ENCODE peak calls at places on chromosomes 7 and 10, in five cellular contexts. W is hepatocyte, O is suprapubic skin, F is left ventricle myocardium inferior, I is transverse colon. G is an unnamed sample. For H3K9me3, the result is how much of the 10 kb centered on the place peaks cover.

GRCh38 chr10:28940158-28940888 is 263.0 kb downstream of the BAMBI start:
- DNase-seq in O (no peak), I (no peak), W (no peak), F (no peak), G (no peak)

GRCh38 chr7:144854839-144855424 is 19.1 kb upstream of the TPK1 start:
- DNase-seq in I (no peak), W (peak), O (no peak), F (no peak), G (no peak)

GRCh38 chr7:18877874-18878273 is 239.6 kb downstream of the TWIST1 start:
- DNase-seq in F (no peak), O (no peak), W (no peak), I (no peak), G (no peak)

GRCh38 chr10:100020161-100020882 is 10.6 kb upstream of the DNMBP start:
- DNase-seq in O (no peak), F (no peak), W (no peak), I (no peak), G (no peak)

GRCh38 chr10:96168546-96168945 is 38.4 kb downstream of the ZNF518A start:
- DNase-seq in I (no peak), F (no peak), O (no peak), W (no peak), G (no peak)

GRCh38 chr7:127107601-127108007 is 145.1 kb downstream of the GRM8 start:
- DNase-seq in O (no peak), W (peak), I (peak), F (no peak), G (peak)

GRCh38 chr10:90787906-90788491 is 69.8 kb downstream of the HTR7 start:
- DNase-seq in I (peak), O (no peak), F (no peak), W (peak), G (no peak)

GRCh38 chr7:41428330-41428729 is 274.6 kb downstream of the INHBA start:
- DNase-seq in I (no peak), O (no peak), F (no peak), W (no peak), G (no peak)

GRCh38 chr10:78170026-78170475 is 136.4 kb downstream of the RPS24 start:
- DNase-seq in O (no peak), F (no peak), W (no peak), I (no peak), G (no peak)

GRCh38 chr7:135708041-135708440 is 19.9 kb downstream of the SLC13A4 start:
- DNase-seq in W (no peak), O (no peak), F (no peak), I (no peak), G (no peak)

GRCh38 chr7:45609180-45609579 is 35.0 kb downstream of the ADCY1 start:
- DNase-seq in I (no peak), O (no peak), W (no peak), F (no peak), G (no peak)
- H3K9me3 ChIP-seq in I (under half), O (under half), W (under half), F (under half), G (under half)

DNA sequence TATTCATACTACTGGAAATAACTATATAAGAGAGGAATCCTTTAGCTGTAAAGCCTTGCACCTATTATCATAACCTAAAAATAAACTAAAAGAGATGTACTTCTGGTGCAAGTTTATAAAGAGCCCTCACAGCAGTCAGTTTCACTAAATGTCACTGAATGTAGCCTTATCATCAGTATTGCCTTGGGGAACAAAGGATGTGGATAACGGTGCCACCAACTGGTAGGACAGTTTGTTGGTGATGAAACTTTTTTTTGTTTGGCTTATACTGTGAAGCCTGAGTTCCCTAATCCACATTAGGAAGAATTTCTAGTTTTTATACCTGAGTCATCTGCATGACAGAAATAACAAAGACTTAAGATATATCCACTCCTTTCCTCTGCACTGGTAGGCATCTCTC is 117.9 kb upstream of the COL1A2 start:
- DNase-seq in O (no peak), F (no peak), W (no peak), I (no peak), G (no peak)
- TF ChIP-seq CTCF in O (no peak), F (peak), W (peak), I (no peak), G (no peak)

GRCh38 chr7:1022801-1023465 is 21.4 kb upstream of the GPR146 start:
- DNase-seq in I (peak), W (no peak), F (no peak), O (no peak), G (no peak)

GRCh38 chr7:1021366-1021765 is 23.0 kb upstream of the GPR146 start:
- DNase-seq in W (no peak), F (no peak), O (no peak), I (no peak), G (no peak)

GRCh38 chr7:1021931-1022330 is 22.4 kb upstream of the GPR146 start:
- DNase-seq in F (no peak), W (no peak), I (no peak), O (no peak), G (no peak)

GRCh38 chr7:1020849-1021251 is 23.5 kb upstream of the GPR146 start:
- DNase-seq in F (no peak), O (no peak), I (no peak), W (no peak), G (no peak)

DNA sequence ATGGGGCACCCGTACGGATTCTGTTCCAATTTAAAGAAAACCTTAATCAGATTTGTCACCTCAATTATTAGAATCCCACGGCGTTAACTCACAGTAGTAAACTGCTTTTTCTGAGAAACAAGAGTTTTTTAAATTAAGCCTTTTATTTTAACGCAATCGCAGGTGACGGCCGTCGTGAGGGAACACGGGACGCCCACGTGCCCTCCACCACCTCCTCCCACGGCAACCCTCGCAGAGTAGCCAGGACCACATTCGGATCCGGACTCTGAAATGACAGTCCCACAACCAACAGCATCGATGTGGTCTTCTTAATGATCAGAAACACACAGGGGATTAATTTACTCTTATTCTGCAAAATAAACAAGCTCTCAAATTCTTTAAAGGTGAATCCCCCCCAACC is 22.0 kb upstream of the GPR146 start:
- DNase-seq in F (no peak), O (no peak), I (no peak), W (no peak), G (no peak)
- H3K9me3 ChIP-seq in F (under half), O (under half), I (under half), W (under half), G (under half)

GRCh38 chr10:49160814-49161213 is 27.0 kb upstream of the FAM170B start:
- DNase-seq in W (no peak), I (no peak), O (no peak), F (no peak), G (no peak)

GRCh38 chr10:49162063-49162462 is 26.1 kb downstream of the TMEM273 start:
- DNase-seq in I (no peak), F (no peak), W (no peak), O (no peak), G (no peak)

GRCh38 chr10:49162761-49163160 is 25.4 kb downstream of the TMEM273 start:
- DNase-seq in O (no peak), I (no peak), W (no peak), F (no peak), G (no peak)

GRCh38 chr10:49160110-49160509 is 26.3 kb upstream of the FAM170B start:
- DNase-seq in W (no peak), F (no peak), I (no peak), O (no peak), G (no peak)

GRCh38 chr10:49161411-49161997 is 26.7 kb downstream of the TMEM273 start:
- DNase-seq in O (no peak), F (no peak), I (no peak), W (peak), G (no peak)
- TF ChIP-seq CTCF in O (peak), F (peak), I (no peak), W (peak), G (no peak)

GRCh38 chr10:37813763-37814162 is 43.6 kb downstream of the ZNF248 start:
- DNase-seq in W (no peak), I (no peak), F (no peak), O (no peak), G (no peak)
- H3K9me3 ChIP-seq in W (under half), I (under half), F (half or more), O (half or more), G (under half)

GRCh38 chr10:34216348-34216908 is 598.7 kb downstream of the PARD3 start:
- DNase-seq in W (no peak), F (no peak), I (no peak), O (no peak), G (no peak)

GRCh38 chr10:34213805-34214197 is 601.3 kb downstream of the PARD3 start:
- DNase-seq in F (no peak), I (no peak), O (no peak), W (no peak), G (no peak)

GRCh38 chr10:34219860-34220518 is 595.1 kb downstream of the PARD3 start:
- DNase-seq in W (no peak), I (no peak), O (no peak), F (no peak), G (no peak)

GRCh38 chr10:34213193-34213804 is 601.8 kb downstream of the PARD3 start:
- DNase-seq in I (peak), W (peak), O (no peak), F (no peak), G (no peak)

DNA sequence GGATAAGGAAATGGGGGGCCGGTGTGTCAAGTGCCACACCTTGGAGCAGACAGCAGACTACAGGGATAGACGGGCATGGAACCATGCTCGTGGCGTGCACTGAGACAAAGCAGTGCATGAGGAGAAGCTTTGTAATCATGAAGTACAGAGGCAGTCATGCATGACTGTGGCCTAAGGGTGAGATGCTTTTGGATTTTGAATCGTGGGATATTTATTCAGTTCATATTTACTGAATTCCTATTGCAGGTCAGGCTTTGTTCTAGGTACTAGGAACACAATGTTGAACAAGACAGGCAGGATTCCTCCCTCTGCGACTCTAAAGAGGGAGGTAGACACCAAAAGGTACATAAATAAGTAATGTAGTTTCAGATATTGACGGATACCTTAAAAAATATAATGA is 597.6 kb downstream of the PARD3 start:
- DNase-seq in I (no peak), F (no peak), O (no peak), W (no peak), G (no peak)
- TF ChIP-seq CTCF in I (no peak), F (no peak), O (no peak), W (no peak), G (no peak)

GRCh38 chr7:149293946-149294640 is 32.1 kb downstream of the ZNF783 start:
- DNase-seq in O (no peak), I (no peak), W (no peak), F (no peak), G (no peak)

GRCh38 chr7:149296368-149296767 is 34.4 kb downstream of the ZNF783 start:
- DNase-seq in F (no peak), O (no peak), I (no peak), W (no peak), G (no peak)

GRCh38 chr7:149295481-149295850 is 33.5 kb downstream of the ZNF783 start:
- DNase-seq in I (no peak), W (no peak), F (no peak), O (no peak), G (no peak)

GRCh38 chr7:149293338-149293737 is 31.3 kb downstream of the ZNF783 start:
- DNase-seq in F (no peak), O (no peak), I (no peak), W (no peak), G (no peak)

DNA sequence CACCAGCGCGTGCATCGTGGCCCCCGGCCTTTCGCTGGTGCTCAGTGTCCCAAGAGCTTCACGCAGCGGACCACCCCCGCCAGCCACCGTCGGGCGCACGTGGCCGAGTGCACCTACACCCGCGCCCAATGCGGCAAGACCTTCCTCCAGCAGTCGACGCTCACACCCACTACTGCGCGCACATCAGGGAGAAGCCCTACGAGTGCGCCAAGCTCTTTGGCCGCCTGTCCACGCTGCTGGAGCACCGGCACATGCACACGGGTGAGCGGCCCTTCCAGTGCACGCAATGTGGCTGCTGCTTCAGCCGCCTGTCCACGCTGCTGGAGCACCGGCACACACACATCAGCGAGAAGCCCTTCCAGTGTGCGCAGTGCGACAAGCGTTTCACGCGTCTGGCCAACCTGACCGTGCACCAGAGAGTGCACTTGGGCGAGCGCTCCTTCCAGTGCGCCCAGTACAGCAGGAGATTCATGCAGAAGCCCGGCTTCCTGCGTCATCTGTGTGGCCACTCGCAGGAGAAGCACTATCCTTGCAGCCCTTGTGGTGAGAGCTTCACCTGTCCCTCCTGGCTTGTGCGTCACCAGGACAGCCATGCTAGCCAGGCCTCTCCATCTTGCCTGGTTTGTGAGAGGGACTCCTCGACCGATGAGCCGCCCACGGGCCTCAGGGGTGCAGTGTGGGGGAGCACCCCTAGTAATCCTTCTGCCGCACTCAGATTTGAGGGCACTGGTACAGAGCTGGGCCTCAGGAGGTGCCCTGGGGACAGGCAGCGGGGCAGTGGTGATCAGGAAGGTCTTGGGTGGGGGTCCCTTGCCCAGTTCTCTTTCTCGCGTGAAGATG is 32.9 kb downstream of the ZNF783 start:
- DNase-seq in I (no peak), W (no peak), O (no peak), F (no peak), G (no peak)
- H3K9me3 ChIP-seq in I (under half), W (under half), O (under half), F (under half), G (under half)